ENCODE peak calls at places on chromosome 14, in six cellular contexts. Q is colonic mucosa, K is NT2/D1, F is mesendoderm, U is pancreas, N is mammary epithelial cell. M is an unnamed sample.

GRCh38 chr14:94689985-94690400 is 77.8 kb downstream of the SERPINA3 start:
- DNase-seq in F (peak; percentile 21), U (no peak), N (no peak), Q (no peak), K (no peak), M (no peak)

GRCh38 chr14:81103443-81103842 is 117.3 kb downstream of the GTF2A1 start:
- DNase-seq in Q (no peak), N (no peak), F (no peak), K (no peak), U (no peak), M (no peak)

GRCh38 chr14:64363265-64363840 is 24.8 kb upstream of the MTHFD1 start:
- DNase-seq in K (no peak), U (no peak), F (peak; percentile 48), N (peak; percentile 14), Q (no peak), M (no peak)

GRCh38 chr14:99515301-99516155 is 34.3 kb downstream of the CCNK start:
- DNase-seq in K (no peak), N (no peak), F (no peak), Q (no peak), U (no peak), M (no peak)

GRCh38 chr14:90495357-90496276 is 98.8 kb downstream of the CALM1 start:
- DNase-seq in Q (no peak), N (peak; percentile 51), F (peak; percentile 90), U (peak; percentile 43), K (peak; percentile 70), M (no peak)

GRCh38 chr14:70188608-70189540 is at the start of gene SLC8A3:
- DNase-seq in F (peak; percentile 59), N (peak; percentile 57), U (no peak), Q (peak; percentile 22), K (no peak), M (no peak)

GRCh38 chr14:69008411-69008810 is 29.3 kb upstream of the ACTN1 start:
- DNase-seq in K (no peak), F (no peak), Q (no peak), N (no peak), U (no peak), M (no peak)

GRCh38 chr14:30069536-30069935 is 141.9 kb upstream of the PRKD1 start:
- DNase-seq in U (no peak), K (no peak), Q (no peak), F (no peak), N (no peak), M (no peak)

GRCh38 chr14:58408681-58409080 is 13.0 kb downstream of the TOMM20L start:
- DNase-seq in Q (no peak), N (no peak), F (no peak), U (no peak), K (no peak), M (no peak)
- H3K36me3 ChIP-seq in Q (no peaks in the 10 kb centered on the region), N (peaks cover 29% of the 10 kb centered on the region), F (peaks cover 2% of the 10 kb centered on the region), U (no peaks in the 10 kb centered on the region), K (peaks cover 47% of the 10 kb centered on the region), M (peaks cover 1% of the 10 kb centered on the region)

GRCh38 chr14:53331921-53332320 is 178.8 kb upstream of the DDHD1 start:
- DNase-seq in N (no peak), U (no peak), F (peak; percentile 53), K (no peak), Q (no peak), M (no peak)

GRCh38 chr14:53331247-53331646 is 178.1 kb upstream of the DDHD1 start:
- DNase-seq in Q (no peak), F (no peak), K (no peak), U (no peak), N (peak; percentile 98), M (peak; percentile 13)

GRCh38 chr14:53325176-53325806 is 172.2 kb upstream of the DDHD1 start:
- DNase-seq in F (peak; percentile 65), Q (no peak), U (no peak), K (no peak), N (peak; percentile 29), M (no peak)

GRCh38 chr14:53330441-53330840 is 177.3 kb upstream of the DDHD1 start:
- DNase-seq in N (peak; percentile 47), Q (no peak), K (no peak), F (no peak), U (no peak), M (no peak)

GRCh38 chr14:53327716-53328115 is 174.6 kb upstream of the DDHD1 start:
- DNase-seq in Q (no peak), F (peak; percentile 89), U (no peak), N (peak; percentile 93), K (no peak), M (peak; percentile 9)
- H3K36me3 ChIP-seq in Q (no peaks in the 10 kb centered on the region), F (no peaks in the 10 kb centered on the region), U (no peaks in the 10 kb centered on the region), N (no peaks in the 10 kb centered on the region), K (no peaks in the 10 kb centered on the region), M (no peaks in the 10 kb centered on the region)

GRCh38 chr14:101905614-101906013 is 58.8 kb upstream of the DYNC1H1 start:
- DNase-seq in K (no peak), N (no peak), F (peak; percentile 2), U (no peak), Q (no peak), M (no peak)
- H3K36me3 ChIP-seq in K (peaks cover 76% of the 10 kb centered on the region), N (peaks cover 11% of the 10 kb centered on the region), F (peaks cover 2% of the 10 kb centered on the region), U (peaks cover 3% of the 10 kb centered on the region), Q (peaks cover 9% of the 10 kb centered on the region), M (peaks cover 28% of the 10 kb centered on the region)

GRCh38 chr14:35085441-35085840 is 36.3 kb downstream of the PPP2R3C start:
- DNase-seq in F (no peak), U (no peak), N (no peak), K (no peak), Q (no peak), M (no peak)
- H3K36me3 ChIP-seq in F (peaks cover 1% of the 10 kb centered on the region), U (no peaks in the 10 kb centered on the region), N (peaks cover 20% of the 10 kb centered on the region), K (peaks cover 38% of the 10 kb centered on the region), Q (no peaks in the 10 kb centered on the region), M (peaks cover 2% of the 10 kb centered on the region)

DNA sequence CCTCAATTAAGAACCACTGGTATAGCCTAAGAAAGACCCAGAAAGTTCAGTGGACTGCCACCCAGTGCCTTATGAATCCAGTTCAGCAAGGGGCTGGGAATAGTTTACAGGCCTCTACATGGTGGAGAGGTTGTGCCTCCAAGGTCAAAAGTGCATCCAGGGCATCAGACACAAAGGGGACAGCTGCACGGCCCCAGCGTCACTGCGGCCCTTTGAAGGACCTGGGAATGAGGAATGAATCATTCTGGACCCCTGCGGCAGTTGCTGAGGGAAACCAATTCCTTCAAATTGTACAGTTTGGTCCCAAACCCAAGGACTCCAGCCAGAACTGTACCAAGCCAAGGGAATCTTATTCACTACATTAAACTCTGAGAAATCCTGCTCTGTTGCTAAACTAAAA is 10.8 kb upstream of the NGB start:
- DNase-seq in K (no peak), Q (no peak), U (no peak), F (no peak), N (no peak), M (no peak)
- H3K36me3 ChIP-seq in K (peaks cover 74% of the 10 kb centered on the region), Q (no peaks in the 10 kb centered on the region), U (no peaks in the 10 kb centered on the region), F (peaks cover 2% of the 10 kb centered on the region), N (peaks cover 14% of the 10 kb centered on the region), M (peaks cover 15% of the 10 kb centered on the region)

M was measured in BJ.